ENCODE peak calls at places on chromosomes 11 and 22, in nine cellular contexts. X is HEK293T; K is right cardiac atrium; T is GM10248; I is sciatic nerve; Z is stimulated activated CD8-positive, alpha-beta memory T cell treated with anti-CD3 and anti-CD28 coated beads, Interleukin-4, amount 100 ng/mL, for 24 hours; G is astrocyte of the spinal cord; E is NCI-H69; C is cerebellar nuclear complex. R is an unnamed sample.

GRCh38 chr22:43150731-43151206 is 590 bp upstream of the TSPO start:
- DNase-seq in I (no peak), K (no peak), G (no peak), T (no peak), Z (no peak), X (no peak), C (no peak), E (no peak), R (no peak)

GRCh38 chr11:15282754-15283153 is 168.0 kb downstream of the INSC start:
- DNase-seq in E (no peak), G (no peak), I (no peak), K (no peak), T (no peak), Z (no peak), C (no peak), X (no peak), R (no peak)

GRCh38 chr11:733072-733471 is 14.2 kb upstream of the TALDO1 start:
- DNase-seq in C (no peak), T (no peak), G (no peak), X (no peak), K (no peak), E (peak), Z (no peak), I (no peak), R (no peak)

GRCh38 chr22:40310081-40310770 is 36.1 kb upstream of the ADSL start:
- DNase-seq in K (no peak), E (no peak), T (no peak), I (peak), G (peak), X (no peak), Z (no peak), C (no peak), R (no peak)

GRCh38 chr11:74134661-74135515 is 35.9 kb downstream of the C2CD3 start:
- DNase-seq in Z (no peak), T (no peak), X (no peak), C (no peak), K (no peak), G (peak), I (no peak), E (peak), R (no peak)

GRCh38 chr22:46086577-46087335 is 63.6 kb upstream of the PPARA start:
- DNase-seq in K (peak), Z (no peak), T (no peak), I (peak), X (no peak), E (no peak), C (no peak), G (no peak), R (peak)

GRCh38 chr11:20443596-20443995 is 56.1 kb downstream of the PRMT3 start:
- DNase-seq in X (peak), T (no peak), C (no peak), I (no peak), G (peak), E (peak), K (no peak), Z (no peak), R (no peak)

GRCh38 chr11:74306440-74307175 is 4.8 kb downstream of the P4HA3 start:
- DNase-seq in X (no peak), C (no peak), E (no peak), K (no peak), I (no peak), Z (no peak), T (no peak), G (no peak), R (no peak)

GRCh38 chr11:69943066-69943465 is 123.8 kb upstream of the FGF3 start:
- DNase-seq in Z (no peak), I (no peak), E (no peak), K (no peak), C (no peak), X (no peak), T (no peak), G (no peak), R (peak)

GRCh38 chr22:21443057-21443734 is 24.0 kb upstream of the TMEM191C start:
- DNase-seq in X (no peak), K (peak), G (no peak), Z (no peak), E (no peak), T (no peak), I (peak), C (no peak), R (peak)

GRCh38 chr22:33823552-33823951 is 96.7 kb downstream of the LARGE1 start:
- DNase-seq in E (no peak), T (no peak), Z (no peak), C (no peak), K (peak), G (peak), I (no peak), X (no peak), R (no peak)

GRCh38 chr11:46607516-46607915 is 9.5 kb downstream of the HARBI1 start:
- DNase-seq in X (no peak), K (no peak), I (no peak), E (no peak), C (no peak), T (no peak), Z (no peak), G (no peak), R (no peak)

GRCh38 chr11:119693253-119693815 is 35.7 kb downstream of the NECTIN1 start:
- DNase-seq in E (no peak), T (peak), C (no peak), X (no peak), I (no peak), Z (no peak), K (no peak), G (no peak), R (no peak)

GRCh38 chr22:35202376-35202775 is 54.9 kb upstream of the HMGXB4 start:
- DNase-seq in E (no peak), I (no peak), X (no peak), T (no peak), K (no peak), G (no peak), Z (no peak), C (no peak), R (no peak)

GRCh38 chr22:45577746-45578523 is 75.3 kb downstream of the FBLN1 start:
- DNase-seq in X (peak), K (peak), E (peak), I (peak), T (peak), C (peak), G (peak), Z (peak), R (peak)

GRCh38 chr11:218815-219593 is 11.5 kb downstream of the RIC8A start:
- DNase-seq in E (no peak), I (no peak), X (no peak), T (no peak), Z (no peak), K (no peak), C (no peak), G (no peak), R (peak)

GRCh38 chr22:39318507-39319283 is 728 bp downstream of the RPL3 start:
- DNase-seq in G (no peak), I (no peak), X (no peak), Z (no peak), T (no peak), C (no peak), E (peak), K (no peak), R (no peak)

GRCh38 chr11:12149672-12150225 is 39.4 kb downstream of the MICAL2 start:
- DNase-seq in I (no peak), K (no peak), Z (no peak), E (peak), X (no peak), T (peak), G (no peak), C (no peak), R (no peak)

GRCh38 chr11:96126917-96127595 is 203.1 kb upstream of the MTMR2 start:
- DNase-seq in X (no peak), E (peak), Z (no peak), K (no peak), T (no peak), I (no peak), G (no peak), C (no peak), R (no peak)

GRCh38 chr22:33625959-33626358 is 294.3 kb downstream of the LARGE1 start:
- DNase-seq in C (no peak), G (no peak), E (no peak), K (no peak), I (no peak), Z (no peak), X (no peak), T (no peak), R (no peak)

GRCh38 chr22:46069518-46070214 is 80.7 kb upstream of the PPARA start:
- DNase-seq in Z (no peak), I (peak), G (peak), K (peak), X (peak), E (peak), C (no peak), T (no peak), R (peak)

GRCh38 chr11:2698386-2699184 is 1.2 kb downstream of the KCNQ1OT1 start:
- DNase-seq in E (no peak), T (no peak), Z (no peak), C (no peak), I (no peak), G (no peak), K (no peak), X (no peak), R (peak)

GRCh38 chr11:86408845-86409244 is 34.2 kb downstream of the CCDC81 start:
- DNase-seq in G (no peak), T (no peak), Z (no peak), K (no peak), X (no peak), E (no peak), I (no peak), C (no peak), R (no peak)

GRCh38 chr11:69415411-69416122 is 65.9 kb upstream of the LINC01488 start:
- DNase-seq in K (no peak), C (no peak), X (no peak), T (no peak), E (no peak), I (no peak), Z (no peak), G (no peak), R (no peak)

GRCh38 chr11:16148301-16148787 is 208.0 kb downstream of the SOX6 start:
- DNase-seq in K (peak), X (peak), Z (no peak), G (no peak), C (no peak), I (peak), T (no peak), E (peak), R (no peak)

GRCh38 chr22:20509344-20510047 is 2.1 kb downstream of the MED15 start:
- DNase-seq in E (no peak), T (no peak), C (no peak), I (peak), G (peak), X (peak), K (peak), Z (no peak), R (peak)

GRCh38 chr22:26170795-26171194 is 1.5 kb downstream of the SEZ6L start:
- DNase-seq in Z (no peak), I (no peak), K (no peak), C (peak), T (no peak), G (no peak), X (peak), E (peak), R (peak)

GRCh38 chr22:48153726-48154125 is 1391.3 kb downstream of the TBC1D22A start:
- DNase-seq in C (peak), K (no peak), G (no peak), E (peak), T (no peak), Z (no peak), X (no peak), I (no peak), R (no peak)

GRCh38 chr22:44304354-44304753 is 8.4 kb downstream of the SHISAL1 start:
- DNase-seq in C (no peak), I (no peak), T (no peak), K (no peak), X (no peak), E (no peak), G (peak), Z (no peak), R (no peak)

GRCh38 chr11:66882540-66882939 is 25.7 kb downstream of the LRFN4 start:
- DNase-seq in X (no peak), C (no peak), I (no peak), E (peak), T (no peak), G (no peak), Z (no peak), K (no peak), R (no peak)

GRCh38 chr22:44409691-44410316 is 88.2 kb downstream of the RTL6 start:
- DNase-seq in G (no peak), K (no peak), Z (no peak), C (peak), E (no peak), T (no peak), X (no peak), I (peak), R (no peak)

GRCh38 chr11:43573233-43573632 is 107.3 kb upstream of the HSD17B12 start:
- DNase-seq in T (peak), X (peak), Z (no peak), I (no peak), G (no peak), K (no peak), C (no peak), E (peak), R (no peak)

GRCh38 chr11:35583126-35583525 is 35.1 kb upstream of the FJX1 start:
- DNase-seq in E (peak), T (no peak), Z (no peak), C (no peak), I (no peak), K (no peak), G (peak), X (no peak), R (no peak)

GRCh38 chr11:64767344-64768299 is 7.8 kb upstream of the PYGM start:
- DNase-seq in I (peak), X (peak), K (peak), G (peak), Z (peak), T (peak), C (no peak), E (peak), R (peak)

GRCh38 chr11:11884774-11885481 is 43.2 kb downstream of the USP47 start:
- DNase-seq in K (no peak), T (peak), Z (no peak), E (no peak), I (no peak), C (no peak), G (no peak), X (no peak), R (no peak)

GRCh38 chr11:68212421-68213134 is 518 bp downstream of the KMT5B start:
- DNase-seq in Z (peak), C (no peak), I (peak), E (peak), T (peak), X (peak), G (peak), K (peak), R (peak)